ENCODE peak calls at places on chromosome 17, in six cellular contexts. G, U, B, D, T and J are unnamed samples.

GRCh38 chr17:74544991-74545441 is 899 bp downstream of the CD300C start:
- DNase-seq in G (no peak), U (no peak), B (no peak), D (no peak), T (no peak), J (no peak)

GRCh38 chr17:77126519-77126918 is 14.2 kb upstream of the SEC14L1 start:
- DNase-seq in G (peak), U (no peak), B (no peak), D (no peak), T (no peak), J (no peak)

GRCh38 chr17:29930399-29931010 is 477 bp upstream of the SSH2 start:
- DNase-seq in G (peak), U (no peak), B (no peak), D (no peak), T (no peak), J (no peak)

GRCh38 chr17:41602524-41602923 is 10.0 kb downstream of the KRT16 start:
- DNase-seq in G (no peak), U (no peak), B (no peak), D (no peak), T (no peak), J (no peak)

GRCh38 chr17:42520540-42520951 is 15.5 kb upstream of the NAGLU start:
- DNase-seq in G (no peak), U (no peak), B (no peak), D (no peak), T (no peak), J (no peak)

GRCh38 chr17:78944026-78944425 is 18.8 kb upstream of the TIMP2 start:
- DNase-seq in G (no peak), U (no peak), B (no peak), D (no peak), T (no peak), J (no peak)

GRCh38 chr17:80746262-80746935 is 201.8 kb downstream of the RPTOR start:
- DNase-seq in G (no peak), U (no peak), B (no peak), D (no peak), T (no peak), J (no peak)

GRCh38 chr17:75827291-75828050 is 16.7 kb downstream of the UNC13D start:
- DNase-seq in G (peak), U (peak), B (peak), D (no peak), T (peak), J (no peak)

GRCh38 chr17:45043268-45043681 is 8.2 kb downstream of the DCAKD start:
- DNase-seq in G (no peak), U (no peak), B (no peak), D (no peak), T (peak), J (no peak)

GRCh38 chr17:74499992-74500391 is 31.3 kb downstream of the CD300LB start:
- DNase-seq in G (no peak), U (no peak), B (no peak), D (no peak), T (no peak), J (no peak)

GRCh38 chr17:4043862-4044261 is 79.6 kb upstream of the ATP2A3 start:
- DNase-seq in G (peak), U (no peak), B (no peak), D (no peak), T (no peak), J (no peak)

GRCh38 chr17:12853921-12854320 is 64.6 kb downstream of the ARHGAP44 start:
- DNase-seq in G (no peak), U (no peak), B (no peak), D (no peak), T (no peak), J (no peak)

GRCh38 chr17:79983456-79983855 is 52.2 kb downstream of the TBC1D16 start:
- DNase-seq in G (peak), U (no peak), B (peak), D (no peak), T (peak), J (no peak)

GRCh38 chr17:4808378-4808767 is 1.4 kb downstream of the PLD2 start:
- DNase-seq in G (peak), U (no peak), B (peak), D (no peak), T (peak), J (no peak)

DNA sequence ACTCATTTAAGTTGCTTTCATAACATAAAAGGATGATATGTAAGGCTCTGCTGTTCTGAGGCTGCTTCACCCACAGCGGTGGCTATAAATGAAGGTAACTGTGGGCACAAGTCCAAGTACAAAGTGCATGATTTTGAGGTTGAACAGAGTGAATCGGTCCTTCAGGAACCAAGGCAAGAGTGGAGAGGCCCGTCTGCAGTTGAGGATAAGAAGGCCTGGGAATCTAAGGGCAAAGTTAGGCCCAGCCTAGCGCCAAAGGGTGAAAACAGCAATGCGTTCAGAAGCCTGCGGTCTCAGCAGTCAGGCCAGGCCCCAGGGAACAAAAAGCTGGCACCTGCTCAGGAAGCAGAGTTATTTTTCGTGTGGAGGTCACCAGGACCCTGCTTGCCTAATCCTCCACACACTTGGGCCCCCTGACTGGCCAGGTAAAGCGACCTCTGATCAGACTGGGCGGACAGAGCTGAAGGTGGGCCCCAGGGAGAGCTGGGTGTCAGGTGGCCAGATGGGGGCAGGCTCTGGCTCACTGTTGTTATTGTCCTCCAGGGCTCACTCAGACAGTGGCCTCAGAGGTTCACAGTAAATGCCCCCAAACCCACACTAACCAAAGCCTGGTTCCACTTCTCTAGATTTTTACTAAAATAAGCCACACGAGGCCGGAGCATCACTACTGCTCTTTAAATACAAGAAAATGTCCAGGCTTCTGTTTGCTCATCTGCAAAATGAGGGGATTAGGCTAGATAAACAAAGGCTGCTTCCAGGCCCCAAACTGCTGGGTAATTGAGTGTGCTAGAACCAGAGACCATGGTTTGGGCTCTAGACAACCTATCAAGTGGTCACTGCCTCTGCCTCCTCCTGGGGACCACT is 46.4 kb downstream of the TEX2 start:
- DNase-seq in G (peak), U (no peak), B (peak), D (no peak), T (peak), J (no peak)
- TF ChIP-seq CTCF in G (no peak), U (no peak), B (no peak), D (peak), T (no peak), J (peak)

DNA sequence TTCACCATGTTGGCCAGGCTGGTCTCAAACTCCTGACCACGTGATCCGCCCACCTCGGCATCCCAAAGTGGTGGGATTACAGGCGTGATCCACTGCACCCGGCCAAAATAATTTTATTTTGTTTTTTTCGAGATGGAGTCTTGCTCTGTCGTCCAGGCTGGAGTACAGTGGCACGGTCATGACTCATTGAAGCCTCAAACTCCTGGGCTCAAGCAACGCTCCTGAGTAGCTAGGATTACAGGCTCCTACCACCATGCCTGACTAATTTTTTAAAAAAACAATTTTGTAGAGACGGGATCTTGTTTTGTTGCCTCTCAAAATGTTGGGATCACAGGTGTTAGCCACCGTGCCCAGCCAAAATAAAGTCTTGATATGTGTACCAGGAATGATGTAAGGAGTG is 2.4 kb upstream of the TTLL6 start:
- DNase-seq in G (no peak), U (no peak), B (no peak), D (no peak), T (no peak), J (no peak)
- H3K4me3 ChIP-seq in G (no peak), U (no peak), B (no peak), D (no peak), T (no peak), J (no peak)

DNA sequence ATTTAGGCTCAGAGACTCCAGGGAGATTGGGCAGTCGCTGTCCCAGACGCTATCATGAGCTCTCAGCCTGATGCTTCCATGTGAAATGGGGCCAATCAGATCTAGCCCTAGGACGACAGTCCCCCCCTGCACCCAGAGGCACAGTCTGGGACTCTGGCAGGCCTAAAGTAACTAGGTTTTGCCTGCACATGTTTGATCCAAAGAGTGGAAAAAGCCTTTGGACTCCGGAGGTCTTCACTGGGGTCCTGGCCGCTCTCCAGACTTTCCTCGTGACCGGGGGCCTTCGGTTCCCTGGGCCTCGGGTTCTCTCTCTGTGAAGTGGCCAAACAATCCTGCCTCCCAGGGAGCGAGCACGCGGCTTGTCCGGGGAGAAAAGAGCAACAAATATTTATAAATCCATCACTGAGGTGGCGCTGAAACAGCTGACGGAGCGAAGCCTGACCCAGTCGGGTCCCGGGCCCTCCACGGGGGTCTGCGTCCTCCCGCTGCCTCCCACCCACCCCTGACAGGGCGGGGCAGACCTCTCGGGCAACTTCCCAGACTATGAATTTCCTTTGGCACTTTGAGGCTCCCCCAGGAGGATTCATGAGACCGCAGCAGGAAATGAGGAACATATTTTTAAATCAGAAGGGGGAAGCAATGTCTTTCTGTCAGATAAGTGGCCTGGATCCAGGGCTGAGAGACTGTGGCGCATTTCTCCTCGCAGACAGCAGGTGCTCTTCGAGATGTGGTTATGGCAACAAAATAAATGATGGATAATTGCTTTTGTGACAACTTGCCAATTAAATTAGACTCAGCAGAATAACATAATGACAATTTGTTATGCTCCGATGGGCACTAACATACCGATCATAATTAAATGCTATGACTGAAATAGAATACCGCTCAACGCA is 38.9 kb downstream of the MRPS23 start:
- DNase-seq in G (peak), U (no peak), B (peak), D (peak), T (peak), J (peak)
- TF ChIP-seq CTCF in G (no peak), U (no peak), B (no peak), D (no peak), T (no peak), J (no peak)

GRCh38 chr17:83100853-83101391 is 21.5 kb downstream of the METRNL start:
- DNase-seq in G (peak), U (no peak), B (peak), D (no peak), T (no peak), J (no peak)
- H3K4me3 ChIP-seq in G (no peak), U (no peak), B (no peak), D (no peak), T (no peak), J (no peak)